ENCODE peak calls at places on chromosomes 4 and X, in eight cellular contexts. One of them, this sample, is unnamed.
A peak's percentile ranks its signal among the peaks of the same experiment; 100 is the strongest.

GRCh38 chr4:98909646-98910045 is 19.3 kb downstream of the EIF4E start:
- DNase-seq in transverse colon: no peak
- DNase-seq in B cell: no peak
- DNase-seq in astrocyte of the spinal cord: no peak
- DNase-seq in A673: no peak
- DNase-seq in HepG2: no peak
- DNase-seq in GM10248: no peak
- DNase-seq in foreskin keratinocyte: no peak
- DNase-seq in this sample: no peak

GRCh38 chr4:72311291-72311690 is 257.7 kb downstream of the ADAMTS3 start:
- DNase-seq in transverse colon: no peak
- DNase-seq in B cell: no peak
- DNase-seq in astrocyte of the spinal cord: no peak
- DNase-seq in A673: no peak
- DNase-seq in HepG2: no peak
- DNase-seq in GM10248: no peak
- DNase-seq in foreskin keratinocyte: no peak
- DNase-seq in this sample: no peak

GRCh38 chrX:48695524-48695875 is 1.0 kb upstream of the SUV39H1 start:
- DNase-seq in transverse colon: no peak
- DNase-seq in B cell: no peak
- DNase-seq in astrocyte of the spinal cord: no peak
- DNase-seq in A673: no peak
- DNase-seq in HepG2: no peak
- DNase-seq in GM10248: no peak
- DNase-seq in foreskin keratinocyte: no peak
- DNase-seq in this sample: no peak

GRCh38 chr4:118282692-118283091 is 70.1 kb downstream of the PRSS12 start:
- DNase-seq in transverse colon: no peak
- DNase-seq in B cell: no peak
- DNase-seq in astrocyte of the spinal cord: peak; percentile 49
- DNase-seq in A673: peak; percentile 30
- DNase-seq in HepG2: peak; percentile 33
- DNase-seq in GM10248: no peak
- DNase-seq in foreskin keratinocyte: peak; percentile 46
- DNase-seq in this sample: peak; percentile 18

GRCh38 chr4:173919861-173920260 is 363.6 kb downstream of the FBXO8 start:
- DNase-seq in transverse colon: no peak
- DNase-seq in B cell: no peak
- DNase-seq in astrocyte of the spinal cord: no peak
- DNase-seq in A673: no peak
- DNase-seq in HepG2: no peak
- DNase-seq in GM10248: no peak
- DNase-seq in foreskin keratinocyte: no peak
- DNase-seq in this sample: no peak

GRCh38 chr4:71266090-71266794 is 72.6 kb upstream of the SLC4A4 start:
- DNase-seq in transverse colon: no peak
- DNase-seq in B cell: no peak
- DNase-seq in astrocyte of the spinal cord: peak; percentile 77
- DNase-seq in A673: no peak
- DNase-seq in HepG2: no peak
- DNase-seq in GM10248: peak; percentile 9
- DNase-seq in foreskin keratinocyte: no peak
- DNase-seq in this sample: peak; percentile 35

GRCh38 chr4:3244002-3244401 is 5.0 kb upstream of the MSANTD1 start:
- DNase-seq in transverse colon: no peak
- DNase-seq in B cell: no peak
- DNase-seq in astrocyte of the spinal cord: no peak
- DNase-seq in A673: no peak
- DNase-seq in HepG2: no peak
- DNase-seq in GM10248: no peak
- DNase-seq in foreskin keratinocyte: no peak
- DNase-seq in this sample: no peak

GRCh38 chr4:87007345-87008181 is 72.8 kb downstream of the AFF1 start:
- DNase-seq in transverse colon: peak; percentile 73
- DNase-seq in B cell: no peak
- DNase-seq in astrocyte of the spinal cord: peak; percentile 55
- DNase-seq in A673: peak; percentile 59
- DNase-seq in HepG2: no peak
- DNase-seq in GM10248: no peak
- DNase-seq in foreskin keratinocyte: no peak
- DNase-seq in this sample: peak; percentile 52

GRCh38 chr4:133467290-133467947 is 318.3 kb downstream of the PCDH10 start:
- DNase-seq in transverse colon: no peak
- DNase-seq in B cell: no peak
- DNase-seq in astrocyte of the spinal cord: no peak
- DNase-seq in A673: no peak
- DNase-seq in HepG2: no peak
- DNase-seq in GM10248: no peak
- DNase-seq in foreskin keratinocyte: no peak
- DNase-seq in this sample: no peak

GRCh38 chr4:164571593-164572385 is 182.1 kb upstream of the SMIM31 start:
- DNase-seq in transverse colon: no peak
- DNase-seq in B cell: no peak
- DNase-seq in astrocyte of the spinal cord: peak; percentile 23
- DNase-seq in A673: no peak
- DNase-seq in HepG2: no peak
- DNase-seq in GM10248: no peak
- DNase-seq in foreskin keratinocyte: peak; percentile 37
- DNase-seq in this sample: no peak

GRCh38 chr4:165367040-165367439 is 11.8 kb upstream of the CPE start:
- DNase-seq in transverse colon: no peak
- DNase-seq in B cell: no peak
- DNase-seq in astrocyte of the spinal cord: no peak
- DNase-seq in A673: no peak
- DNase-seq in HepG2: peak; percentile 77
- DNase-seq in GM10248: no peak
- DNase-seq in foreskin keratinocyte: no peak
- DNase-seq in this sample: no peak

GRCh38 chr4:141347738-141348524 is 127.2 kb downstream of the ZNF330 start:
- DNase-seq in transverse colon: no peak
- DNase-seq in B cell: no peak
- DNase-seq in astrocyte of the spinal cord: no peak
- DNase-seq in A673: no peak
- DNase-seq in HepG2: no peak
- DNase-seq in GM10248: no peak
- DNase-seq in foreskin keratinocyte: no peak
- DNase-seq in this sample: peak; percentile 54

DNA sequence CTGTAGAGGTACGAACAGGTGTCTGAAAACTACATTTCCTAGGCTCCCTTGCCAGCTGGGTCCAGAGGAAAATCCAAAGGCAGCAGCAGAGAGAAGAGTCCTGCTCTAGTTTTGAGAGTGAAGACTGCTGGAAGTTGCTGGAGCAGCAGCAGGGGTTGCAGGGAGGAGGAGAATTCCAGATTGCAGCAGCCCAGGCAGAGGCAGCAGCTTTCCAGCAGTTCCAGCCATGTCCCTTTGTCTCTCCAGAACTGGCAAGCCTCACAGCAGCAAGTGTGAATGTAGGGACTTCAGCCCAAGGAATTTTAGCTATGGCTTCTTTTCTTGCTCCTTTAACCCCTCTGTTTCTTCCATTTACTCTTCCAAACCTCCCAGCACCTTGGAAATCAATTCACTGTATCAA is 24.1 kb upstream of the STIM2 start:
- DNase-seq in transverse colon: no peak
- DNase-seq in B cell: no peak
- DNase-seq in astrocyte of the spinal cord: no peak
- DNase-seq in A673: no peak
- DNase-seq in HepG2: no peak
- DNase-seq in GM10248: no peak
- DNase-seq in foreskin keratinocyte: no peak
- DNase-seq in this sample: no peak
- TF ChIP-seq CTCF in transverse colon: no peak
- TF ChIP-seq CTCF in B cell: no peak
- TF ChIP-seq CTCF in astrocyte of the spinal cord: no peak
- TF ChIP-seq CTCF in A673: no peak
- TF ChIP-seq CTCF in HepG2: no peak
- TF ChIP-seq CTCF in GM10248: no peak
- TF ChIP-seq CTCF in foreskin keratinocyte: no peak
- TF ChIP-seq CTCF in this sample: no peak

GRCh38 chr4:151994429-151994828 is 233.6 kb upstream of the GATB start:
- DNase-seq in transverse colon: no peak
- DNase-seq in B cell: no peak
- DNase-seq in astrocyte of the spinal cord: no peak
- DNase-seq in A673: no peak
- DNase-seq in HepG2: no peak
- DNase-seq in GM10248: no peak
- DNase-seq in foreskin keratinocyte: no peak
- DNase-seq in this sample: no peak
- TF ChIP-seq CTCF in transverse colon: no peak
- TF ChIP-seq CTCF in B cell: no peak
- TF ChIP-seq CTCF in astrocyte of the spinal cord: no peak
- TF ChIP-seq CTCF in A673: no peak
- TF ChIP-seq CTCF in HepG2: no peak
- TF ChIP-seq CTCF in GM10248: no peak
- TF ChIP-seq CTCF in foreskin keratinocyte: no peak
- TF ChIP-seq CTCF in this sample: no peak

DNA sequence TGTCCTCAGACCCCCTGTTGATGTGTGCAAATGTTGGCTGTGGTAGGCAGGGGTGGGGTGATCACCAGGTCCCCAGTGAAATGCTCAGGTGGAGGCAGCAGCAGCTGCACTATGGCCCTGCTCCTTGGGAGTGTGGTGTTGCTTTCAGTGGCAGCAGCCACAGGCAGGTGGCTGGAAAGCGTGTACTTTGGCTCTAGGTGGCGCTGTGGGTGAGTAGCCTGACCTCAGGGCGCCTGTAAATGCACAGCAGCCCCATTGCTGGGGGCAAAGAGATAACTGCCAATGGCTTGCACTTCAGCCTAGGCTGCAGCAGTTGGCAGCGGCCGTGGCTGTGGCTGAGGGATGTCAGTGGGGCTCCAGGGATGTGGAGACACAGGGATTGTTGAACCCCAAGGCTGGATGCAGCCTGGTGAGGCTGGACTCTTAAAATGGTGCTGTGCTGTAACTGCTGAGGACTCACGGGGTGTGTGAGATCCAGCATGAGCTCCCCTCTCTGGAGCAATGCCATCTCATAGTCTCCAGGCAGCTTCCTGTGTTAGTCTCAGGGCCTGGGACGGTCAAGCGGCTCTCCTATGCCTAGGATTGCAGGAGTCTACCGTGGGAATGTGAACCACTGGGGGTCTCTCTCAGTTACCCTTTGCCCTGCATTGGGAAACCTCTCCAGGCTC is 421.7 kb upstream of the HTR2C start:
- DNase-seq in transverse colon: no peak
- DNase-seq in B cell: no peak
- DNase-seq in astrocyte of the spinal cord: no peak
- DNase-seq in A673: no peak
- DNase-seq in HepG2: peak; percentile 0
- DNase-seq in GM10248: no peak
- DNase-seq in foreskin keratinocyte: no peak
- DNase-seq in this sample: peak; percentile 24
- TF ChIP-seq CTCF in transverse colon: no peak
- TF ChIP-seq CTCF in B cell: no peak
- TF ChIP-seq CTCF in astrocyte of the spinal cord: no peak
- TF ChIP-seq CTCF in A673: no peak
- TF ChIP-seq CTCF in HepG2: peak; percentile 48
- TF ChIP-seq CTCF in GM10248: no peak
- TF ChIP-seq CTCF in foreskin keratinocyte: no peak
- TF ChIP-seq CTCF in this sample: peak; percentile 20

DNA sequence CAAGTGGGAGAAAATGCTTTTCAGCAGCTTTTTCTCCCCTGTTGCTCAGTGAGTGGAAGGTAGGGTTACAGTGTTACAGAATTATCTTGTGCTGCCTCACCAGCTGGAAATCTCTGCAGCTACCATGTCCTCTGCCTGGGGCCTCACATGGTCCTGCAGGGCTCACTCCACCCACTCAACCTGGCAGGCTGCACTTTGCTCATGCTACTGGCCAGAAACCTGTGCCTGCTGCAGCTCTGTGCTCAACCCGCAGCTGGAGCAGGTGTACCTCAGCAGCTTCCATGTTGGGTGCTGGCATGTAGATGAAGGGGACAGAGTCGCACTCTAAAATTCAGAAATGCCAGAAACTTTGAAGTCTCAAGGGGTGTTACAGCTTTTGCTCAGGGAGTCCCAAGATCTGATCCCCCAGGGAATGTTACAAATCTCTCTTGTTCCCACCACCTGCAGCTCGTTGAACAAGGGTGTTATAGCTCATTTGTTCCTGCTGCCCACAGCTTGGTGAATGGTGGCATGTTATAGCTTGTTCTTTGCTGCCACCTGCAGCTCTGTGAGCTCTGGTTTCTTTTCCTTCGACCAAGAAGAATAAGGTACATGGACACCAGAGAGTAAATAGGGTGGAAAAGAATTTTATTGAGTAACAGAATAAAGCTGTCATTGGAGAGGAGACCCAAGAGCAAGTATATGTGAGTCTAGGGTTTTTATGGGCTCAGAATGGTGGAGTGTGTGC is 845.8 kb downstream of the TECRL start:
- DNase-seq in transverse colon: no peak
- DNase-seq in B cell: no peak
- DNase-seq in astrocyte of the spinal cord: no peak
- DNase-seq in A673: no peak
- DNase-seq in HepG2: no peak
- DNase-seq in GM10248: no peak
- DNase-seq in foreskin keratinocyte: no peak
- DNase-seq in this sample: no peak
- TF ChIP-seq CTCF in transverse colon: no peak
- TF ChIP-seq CTCF in B cell: no peak
- TF ChIP-seq CTCF in astrocyte of the spinal cord: no peak
- TF ChIP-seq CTCF in A673: no peak
- TF ChIP-seq CTCF in HepG2: peak; percentile 32
- TF ChIP-seq CTCF in GM10248: peak; percentile 33
- TF ChIP-seq CTCF in foreskin keratinocyte: peak; percentile 49
- TF ChIP-seq CTCF in this sample: no peak

GRCh38 chrX:115226929-115227328 is 7.0 kb downstream of the LRCH2 start:
- DNase-seq in transverse colon: no peak
- DNase-seq in B cell: no peak
- DNase-seq in astrocyte of the spinal cord: peak; percentile 12
- DNase-seq in A673: peak; percentile 11
- DNase-seq in HepG2: peak; percentile 33
- DNase-seq in GM10248: no peak
- DNase-seq in foreskin keratinocyte: no peak
- DNase-seq in this sample: peak; percentile 48
- TF ChIP-seq CTCF in transverse colon: no peak
- TF ChIP-seq CTCF in B cell: no peak
- TF ChIP-seq CTCF in astrocyte of the spinal cord: peak; percentile 52
- TF ChIP-seq CTCF in A673: peak; percentile 50
- TF ChIP-seq CTCF in HepG2: peak; percentile 49
- TF ChIP-seq CTCF in GM10248: peak; percentile 7
- TF ChIP-seq CTCF in foreskin keratinocyte: peak; percentile 63
- TF ChIP-seq CTCF in this sample: peak; percentile 48